ENCODE peak calls at places on chromosomes 11 and 22, in four cellular contexts. V, N, Q and G are unnamed samples.

GRCh38 chr11:86717817-86718501 is 45.5 kb upstream of the ME3 start:
- DNase-seq in V (no peak), N (no peak), Q (no peak), G (no peak)

GRCh38 chr11:62535802-62536201 is 10.8 kb downstream of the AHNAK start:
- DNase-seq in V (no peak), N (no peak), Q (no peak), G (no peak)

GRCh38 chr22:19671316-19671715 is 43.0 kb upstream of the SEPTIN5 start:
- DNase-seq in V (peak; percentile 8), N (no peak), Q (no peak), G (no peak)

GRCh38 chr22:44822479-44822878 is 70.1 kb downstream of the ARHGAP8 start:
- DNase-seq in V (no peak), N (no peak), Q (no peak), G (no peak)

GRCh38 chr11:67082071-67082791 is 25.6 kb downstream of the RHOD start:
- DNase-seq in V (no peak), N (no peak), Q (no peak), G (no peak)

GRCh38 chr22:20247010-20247505 is 21.1 kb downstream of the RTN4R start:
- DNase-seq in V (no peak), N (no peak), Q (peak; percentile 39), G (no peak)

GRCh38 chr11:76329983-76330382 is 50.9 kb downstream of the THAP12 start:
- DNase-seq in V (no peak), N (no peak), Q (no peak), G (no peak)

GRCh38 chr11:128874406-128874805 is 7.3 kb upstream of the KCNJ1 start:
- DNase-seq in V (no peak), N (no peak), Q (peak; percentile 22), G (no peak)

GRCh38 chr22:17726561-17727243 is 47.6 kb downstream of the BID start:
- DNase-seq in V (peak; percentile 56), N (no peak), Q (peak; percentile 72), G (no peak)

GRCh38 chr11:61157743-61158142 is 3.5 kb downstream of the VPS37C start:
- DNase-seq in V (no peak), N (no peak), Q (no peak), G (no peak)

GRCh38 chr22:50303848-50304527 is 3.5 kb downstream of the PLXNB2 start:
- DNase-seq in V (peak; percentile 94), N (no peak), Q (no peak), G (no peak)

GRCh38 chr11:73270855-73271477 is 1.2 kb upstream of the P2RY6 start:
- DNase-seq in V (peak; percentile 79), N (no peak), Q (no peak), G (no peak)

GRCh38 chr22:45586651-45587405 is 84.1 kb downstream of the FBLN1 start:
- DNase-seq in V (no peak), N (no peak), Q (no peak), G (no peak)

GRCh38 chr11:9747816-9748215 is 83.9 kb downstream of the SWAP70 start:
- DNase-seq in V (no peak), N (no peak), Q (no peak), G (no peak)

GRCh38 chr11:47577460-47578041 is 1.2 kb downstream of the KBTBD4 start:
- DNase-seq in V (no peak), N (no peak), Q (no peak), G (no peak)

GRCh38 chr11:65303542-65303941 is 11.1 kb upstream of the CDC42EP2 start:
- DNase-seq in V (no peak), N (no peak), Q (no peak), G (no peak)

GRCh38 chr22:17097701-17098100 is 12.9 kb downstream of the IL17RA start:
- DNase-seq in V (no peak), N (no peak), Q (no peak), G (no peak)

GRCh38 chr11:68302256-68303054 is 9.9 kb upstream of the LRP5 start:
- DNase-seq in V (peak; percentile 75), N (no peak), Q (peak; percentile 50), G (no peak)

GRCh38 chr22:23894710-23895598 is 771 bp downstream of the MIF start:
- DNase-seq in V (peak; percentile 93), N (peak; percentile 44), Q (peak; percentile 63), G (peak; percentile 33)

GRCh38 chr22:25485626-25486545 is 78.6 kb upstream of the GRK3 start:
- DNase-seq in V (no peak), N (no peak), Q (peak; percentile 43), G (no peak)

GRCh38 chr11:22521226-22521625 is 104.4 kb downstream of the FANCF start:
- DNase-seq in V (no peak), N (no peak), Q (peak; percentile 48), G (no peak)

GRCh38 chr22:39474351-39474991 is 17.7 kb downstream of the MGAT3 start:
- DNase-seq in V (no peak), N (no peak), Q (peak; percentile 18), G (no peak)

GRCh38 chr11:65129649-65130441 is 4.5 kb downstream of the SYVN1 start:
- DNase-seq in V (no peak), N (no peak), Q (no peak), G (no peak)

GRCh38 chr22:33083212-33083611 is 25.0 kb upstream of the SYN3 start:
- DNase-seq in V (no peak), N (no peak), Q (no peak), G (no peak)

GRCh38 chr11:109796253-109796652 is 296.9 kb upstream of the ZC3H12C start:
- DNase-seq in V (no peak), N (no peak), Q (no peak), G (no peak)

GRCh38 chr11:72007587-72007986 is 8.9 kb downstream of the IL18BP start:
- DNase-seq in V (no peak), N (no peak), Q (no peak), G (no peak)

GRCh38 chr11:132064987-132065620 is 694.7 kb downstream of the NTM start:
- DNase-seq in V (no peak), N (no peak), Q (peak; percentile 99), G (no peak)

GRCh38 chr11:69648679-69649575 is 8.0 kb downstream of the CCND1 start:
- DNase-seq in V (no peak), N (no peak), Q (no peak), G (no peak)